ENCODE peak calls at places on chromosomes 6 and 20, in ten cellular contexts. One of them, this sample, is unnamed.
A peak's percentile ranks its signal among the peaks of the same experiment; 100 is the strongest.

GRCh38 chr6:102438181-102438580 is 1044.7 kb downstream of the GRIK2 start:
- DNase-seq in breast epithelium: no peak
- DNase-seq in mammary epithelial cell: no peak
- DNase-seq in right lobe of liver: no peak
- DNase-seq in pancreas: no peak
- DNase-seq in mucosa of descending colon: no peak
- DNase-seq in psoas muscle: no peak
- DNase-seq in gastrocnemius medialis: no peak
- DNase-seq in right atrium auricular region: no peak
- DNase-seq in left ventricle myocardium inferior: no peak
- DNase-seq in this sample: no peak

GRCh38 chr20:15396026-15396425 is 1058.6 kb upstream of the FLRT3 start:
- DNase-seq in breast epithelium: no peak
- DNase-seq in mammary epithelial cell: peak; percentile 54
- DNase-seq in right lobe of liver: no peak
- DNase-seq in pancreas: no peak
- DNase-seq in mucosa of descending colon: no peak
- DNase-seq in psoas muscle: no peak
- DNase-seq in gastrocnemius medialis: no peak
- DNase-seq in right atrium auricular region: no peak
- DNase-seq in left ventricle myocardium inferior: no peak
- DNase-seq in this sample: no peak

GRCh38 chr6:89050155-89050554 is 30.4 kb upstream of the PNRC1 start:
- DNase-seq in breast epithelium: peak; percentile 52
- DNase-seq in mammary epithelial cell: peak; percentile 17
- DNase-seq in right lobe of liver: peak; percentile 39
- DNase-seq in pancreas: no peak
- DNase-seq in mucosa of descending colon: no peak
- DNase-seq in psoas muscle: peak; percentile 77
- DNase-seq in gastrocnemius medialis: peak; percentile 43
- DNase-seq in right atrium auricular region: peak; percentile 85
- DNase-seq in left ventricle myocardium inferior: peak; percentile 40
- DNase-seq in this sample: no peak

GRCh38 chr6:3321875-3322274 is 63.1 kb downstream of the PSMG4 start:
- DNase-seq in breast epithelium: no peak
- DNase-seq in mammary epithelial cell: no peak
- DNase-seq in right lobe of liver: no peak
- DNase-seq in pancreas: no peak
- DNase-seq in mucosa of descending colon: no peak
- DNase-seq in psoas muscle: no peak
- DNase-seq in gastrocnemius medialis: no peak
- DNase-seq in right atrium auricular region: no peak
- DNase-seq in left ventricle myocardium inferior: no peak
- DNase-seq in this sample: no peak

GRCh38 chr6:169520104-169520503 is 181.7 kb downstream of the WDR27 start:
- DNase-seq in breast epithelium: no peak
- DNase-seq in mammary epithelial cell: no peak
- DNase-seq in right lobe of liver: no peak
- DNase-seq in pancreas: no peak
- DNase-seq in mucosa of descending colon: no peak
- DNase-seq in psoas muscle: no peak
- DNase-seq in gastrocnemius medialis: no peak
- DNase-seq in right atrium auricular region: no peak
- DNase-seq in left ventricle myocardium inferior: no peak
- DNase-seq in this sample: no peak

GRCh38 chr20:9220874-9221547 is 152.1 kb downstream of the PLCB4 start:
- DNase-seq in breast epithelium: no peak
- DNase-seq in mammary epithelial cell: no peak
- DNase-seq in right lobe of liver: no peak
- DNase-seq in pancreas: no peak
- DNase-seq in mucosa of descending colon: no peak
- DNase-seq in psoas muscle: no peak
- DNase-seq in gastrocnemius medialis: no peak
- DNase-seq in right atrium auricular region: no peak
- DNase-seq in left ventricle myocardium inferior: no peak
- DNase-seq in this sample: peak; percentile 56

GRCh38 chr6:127385668-127386385 is 42.4 kb upstream of the ECHDC1 start:
- DNase-seq in breast epithelium: no peak
- DNase-seq in mammary epithelial cell: no peak
- DNase-seq in right lobe of liver: no peak
- DNase-seq in pancreas: no peak
- DNase-seq in mucosa of descending colon: no peak
- DNase-seq in psoas muscle: no peak
- DNase-seq in gastrocnemius medialis: no peak
- DNase-seq in right atrium auricular region: no peak
- DNase-seq in left ventricle myocardium inferior: no peak
- DNase-seq in this sample: no peak

GRCh38 chr20:57618766-57619052 is 1.5 kb downstream of the ZBP1 start:
- DNase-seq in breast epithelium: no peak
- DNase-seq in mammary epithelial cell: no peak
- DNase-seq in right lobe of liver: no peak
- DNase-seq in pancreas: no peak
- DNase-seq in mucosa of descending colon: no peak
- DNase-seq in psoas muscle: no peak
- DNase-seq in gastrocnemius medialis: no peak
- DNase-seq in right atrium auricular region: no peak
- DNase-seq in left ventricle myocardium inferior: no peak
- DNase-seq in this sample: no peak

GRCh38 chr6:170018422-170019258 is 267.2 kb downstream of the ERMARD start:
- DNase-seq in breast epithelium: no peak
- DNase-seq in mammary epithelial cell: no peak
- DNase-seq in right lobe of liver: no peak
- DNase-seq in pancreas: no peak
- DNase-seq in mucosa of descending colon: no peak
- DNase-seq in psoas muscle: no peak
- DNase-seq in gastrocnemius medialis: no peak
- DNase-seq in right atrium auricular region: no peak
- DNase-seq in left ventricle myocardium inferior: no peak
- DNase-seq in this sample: no peak

GRCh38 chr20:5039255-5039657 is 37.9 kb upstream of the SLC23A2 start:
- DNase-seq in breast epithelium: no peak
- DNase-seq in mammary epithelial cell: no peak
- DNase-seq in right lobe of liver: no peak
- DNase-seq in pancreas: no peak
- DNase-seq in mucosa of descending colon: peak; percentile 55
- DNase-seq in psoas muscle: no peak
- DNase-seq in gastrocnemius medialis: no peak
- DNase-seq in right atrium auricular region: no peak
- DNase-seq in left ventricle myocardium inferior: no peak
- DNase-seq in this sample: no peak

GRCh38 chr6:33199687-33200233 is 705 bp downstream of the RXRB start:
- DNase-seq in breast epithelium: no peak
- DNase-seq in mammary epithelial cell: peak; percentile 59
- DNase-seq in right lobe of liver: peak; percentile 89
- DNase-seq in pancreas: no peak
- DNase-seq in mucosa of descending colon: no peak
- DNase-seq in psoas muscle: peak; percentile 89
- DNase-seq in gastrocnemius medialis: peak; percentile 78
- DNase-seq in right atrium auricular region: peak; percentile 68
- DNase-seq in left ventricle myocardium inferior: peak; percentile 77
- DNase-seq in this sample: no peak

GRCh38 chr6:33198853-33199436 is 1.5 kb downstream of the RXRB start:
- DNase-seq in breast epithelium: no peak
- DNase-seq in mammary epithelial cell: no peak
- DNase-seq in right lobe of liver: no peak
- DNase-seq in pancreas: no peak
- DNase-seq in mucosa of descending colon: no peak
- DNase-seq in psoas muscle: peak; percentile 35
- DNase-seq in gastrocnemius medialis: no peak
- DNase-seq in right atrium auricular region: no peak
- DNase-seq in left ventricle myocardium inferior: no peak
- DNase-seq in this sample: no peak

GRCh38 chr6:33195304-33196022 is 3.2 kb upstream of the COL11A2 start:
- DNase-seq in breast epithelium: no peak
- DNase-seq in mammary epithelial cell: no peak
- DNase-seq in right lobe of liver: peak; percentile 55
- DNase-seq in pancreas: no peak
- DNase-seq in mucosa of descending colon: peak; percentile 42
- DNase-seq in psoas muscle: peak; percentile 42
- DNase-seq in gastrocnemius medialis: no peak
- DNase-seq in right atrium auricular region: no peak
- DNase-seq in left ventricle myocardium inferior: no peak
- DNase-seq in this sample: no peak

GRCh38 chr6:33198159-33198852 is 2.2 kb downstream of the RXRB start:
- DNase-seq in breast epithelium: no peak
- DNase-seq in mammary epithelial cell: no peak
- DNase-seq in right lobe of liver: no peak
- DNase-seq in pancreas: no peak
- DNase-seq in mucosa of descending colon: peak; percentile 50
- DNase-seq in psoas muscle: peak; percentile 46
- DNase-seq in gastrocnemius medialis: no peak
- DNase-seq in right atrium auricular region: no peak
- DNase-seq in left ventricle myocardium inferior: no peak
- DNase-seq in this sample: no peak

GRCh38 chr6:33197431-33198048 is 2.9 kb downstream of the RXRB start:
- DNase-seq in breast epithelium: no peak
- DNase-seq in mammary epithelial cell: peak; percentile 51
- DNase-seq in right lobe of liver: no peak
- DNase-seq in pancreas: peak; percentile 87
- DNase-seq in mucosa of descending colon: peak; percentile 63
- DNase-seq in psoas muscle: peak; percentile 63
- DNase-seq in gastrocnemius medialis: no peak
- DNase-seq in right atrium auricular region: no peak
- DNase-seq in left ventricle myocardium inferior: no peak
- DNase-seq in this sample: no peak
- TF ChIP-seq CTCF in breast epithelium: no peak
- TF ChIP-seq CTCF in mammary epithelial cell: peak; percentile 69
- TF ChIP-seq CTCF in right lobe of liver: peak; percentile 62
- TF ChIP-seq CTCF in pancreas: peak; percentile 70
- TF ChIP-seq CTCF in mucosa of descending colon: peak; percentile 35
- TF ChIP-seq CTCF in psoas muscle: peak; percentile 64
- TF ChIP-seq CTCF in gastrocnemius medialis: peak; percentile 55
- TF ChIP-seq CTCF in right atrium auricular region: peak; percentile 70
- TF ChIP-seq CTCF in left ventricle myocardium inferior: peak; percentile 78
- TF ChIP-seq CTCF in this sample: peak; percentile 71

GRCh38 chr6:35905141-35905785 is 15.6 kb downstream of the SRPK1 start:
- DNase-seq in breast epithelium: no peak
- DNase-seq in mammary epithelial cell: no peak
- DNase-seq in right lobe of liver: no peak
- DNase-seq in pancreas: no peak
- DNase-seq in mucosa of descending colon: no peak
- DNase-seq in psoas muscle: no peak
- DNase-seq in gastrocnemius medialis: no peak
- DNase-seq in right atrium auricular region: no peak
- DNase-seq in left ventricle myocardium inferior: no peak
- DNase-seq in this sample: no peak
- H3K36me3 ChIP-seq in breast epithelium: no peaks in the 10 kb centered on the region
- H3K36me3 ChIP-seq in mammary epithelial cell: peaks cover 5% of the 10 kb centered on the region
- H3K36me3 ChIP-seq in right lobe of liver: no peaks in the 10 kb centered on the region
- H3K36me3 ChIP-seq in pancreas: peaks cover 3% of the 10 kb centered on the region
- H3K36me3 ChIP-seq in mucosa of descending colon: no peaks in the 10 kb centered on the region
- H3K36me3 ChIP-seq in psoas muscle: peaks cover under 1% of the 10 kb centered on the region
- H3K36me3 ChIP-seq in gastrocnemius medialis: peaks cover 9% of the 10 kb centered on the region
- H3K36me3 ChIP-seq in right atrium auricular region: no peaks in the 10 kb centered on the region
- H3K36me3 ChIP-seq in left ventricle myocardium inferior: peaks cover 19% of the 10 kb centered on the region
- H3K36me3 ChIP-seq in this sample: no peaks in the 10 kb centered on the region

GRCh38 chr20:24917797-24918578 is 31.1 kb upstream of the CST7 start:
- DNase-seq in breast epithelium: no peak
- DNase-seq in mammary epithelial cell: peak; percentile 33
- DNase-seq in right lobe of liver: peak; percentile 60
- DNase-seq in pancreas: peak; percentile 86
- DNase-seq in mucosa of descending colon: no peak
- DNase-seq in psoas muscle: peak; percentile 78
- DNase-seq in gastrocnemius medialis: no peak
- DNase-seq in right atrium auricular region: no peak
- DNase-seq in left ventricle myocardium inferior: peak; percentile 56
- DNase-seq in this sample: no peak

GRCh38 chr20:24917056-24917455 is 32.0 kb upstream of the CST7 start:
- DNase-seq in breast epithelium: no peak
- DNase-seq in mammary epithelial cell: no peak
- DNase-seq in right lobe of liver: no peak
- DNase-seq in pancreas: peak; percentile 50
- DNase-seq in mucosa of descending colon: no peak
- DNase-seq in psoas muscle: no peak
- DNase-seq in gastrocnemius medialis: no peak
- DNase-seq in right atrium auricular region: no peak
- DNase-seq in left ventricle myocardium inferior: no peak
- DNase-seq in this sample: no peak

GRCh38 chr20:24915892-24916291 is 33.2 kb upstream of the CST7 start:
- DNase-seq in breast epithelium: no peak
- DNase-seq in mammary epithelial cell: no peak
- DNase-seq in right lobe of liver: no peak
- DNase-seq in pancreas: peak; percentile 52
- DNase-seq in mucosa of descending colon: no peak
- DNase-seq in psoas muscle: no peak
- DNase-seq in gastrocnemius medialis: no peak
- DNase-seq in right atrium auricular region: no peak
- DNase-seq in left ventricle myocardium inferior: no peak
- DNase-seq in this sample: no peak

GRCh38 chr20:24916412-24916811 is 32.7 kb upstream of the CST7 start:
- DNase-seq in breast epithelium: no peak
- DNase-seq in mammary epithelial cell: no peak
- DNase-seq in right lobe of liver: no peak
- DNase-seq in pancreas: no peak
- DNase-seq in mucosa of descending colon: no peak
- DNase-seq in psoas muscle: no peak
- DNase-seq in gastrocnemius medialis: no peak
- DNase-seq in right atrium auricular region: no peak
- DNase-seq in left ventricle myocardium inferior: no peak
- DNase-seq in this sample: no peak

GRCh38 chr20:24918579-24919566 is 30.2 kb upstream of the CST7 start:
- DNase-seq in breast epithelium: no peak
- DNase-seq in mammary epithelial cell: no peak
- DNase-seq in right lobe of liver: no peak
- DNase-seq in pancreas: peak; percentile 68
- DNase-seq in mucosa of descending colon: no peak
- DNase-seq in psoas muscle: no peak
- DNase-seq in gastrocnemius medialis: no peak
- DNase-seq in right atrium auricular region: no peak
- DNase-seq in left ventricle myocardium inferior: no peak
- DNase-seq in this sample: no peak
- H3K4me3 ChIP-seq in breast epithelium: no peak overlapping the region
- H3K4me3 ChIP-seq in mammary epithelial cell: no peak overlapping the region
- H3K4me3 ChIP-seq in right lobe of liver: no peak overlapping the region
- H3K4me3 ChIP-seq in pancreas: no peak overlapping the region
- H3K4me3 ChIP-seq in mucosa of descending colon: no peak overlapping the region
- H3K4me3 ChIP-seq in psoas muscle: no peak overlapping the region
- H3K4me3 ChIP-seq in gastrocnemius medialis: no peak overlapping the region
- H3K4me3 ChIP-seq in right atrium auricular region: no peak overlapping the region
- H3K4me3 ChIP-seq in left ventricle myocardium inferior: no peak overlapping the region
- H3K4me3 ChIP-seq in this sample: no peak overlapping the region

DNA sequence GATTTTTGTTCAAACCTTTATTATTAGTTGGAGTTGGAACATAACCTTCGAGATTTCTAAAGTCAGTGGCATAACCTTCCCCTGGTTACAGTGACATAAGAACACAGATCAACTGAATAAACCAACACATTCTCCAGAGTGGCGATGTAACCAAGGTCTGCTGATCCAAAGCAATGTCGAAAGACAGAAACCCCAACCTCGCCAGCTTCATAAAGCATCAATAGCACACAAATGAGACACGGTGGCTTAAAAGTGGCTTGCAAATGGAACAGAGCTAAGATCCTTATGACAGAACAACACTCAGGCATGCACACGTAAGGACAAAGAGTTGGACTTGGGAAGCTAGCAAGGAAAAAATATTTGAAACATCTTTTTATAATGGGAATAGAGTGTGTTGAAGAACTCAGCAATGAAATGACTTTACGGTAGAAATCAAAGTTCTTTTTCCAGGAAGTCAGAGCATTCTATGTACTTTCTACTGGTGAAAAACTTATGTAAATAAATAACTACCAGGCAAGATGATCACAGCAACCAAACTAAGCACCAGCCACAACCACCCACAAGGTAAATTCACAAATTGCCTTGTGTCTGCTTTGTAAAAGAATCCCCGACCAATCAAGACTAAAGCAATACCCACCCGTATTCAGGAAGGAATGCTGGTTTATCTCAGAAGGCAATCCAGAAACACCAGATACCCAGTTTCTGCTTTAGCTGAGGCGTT is 61.0 kb upstream of the NHSL1 start:
- DNase-seq in breast epithelium: no peak
- DNase-seq in mammary epithelial cell: no peak
- DNase-seq in right lobe of liver: no peak
- DNase-seq in pancreas: no peak
- DNase-seq in mucosa of descending colon: no peak
- DNase-seq in psoas muscle: no peak
- DNase-seq in gastrocnemius medialis: no peak
- DNase-seq in right atrium auricular region: no peak
- DNase-seq in left ventricle myocardium inferior: no peak
- DNase-seq in this sample: no peak
- TF ChIP-seq CTCF in breast epithelium: no peak
- TF ChIP-seq CTCF in mammary epithelial cell: no peak
- TF ChIP-seq CTCF in right lobe of liver: no peak
- TF ChIP-seq CTCF in pancreas: no peak
- TF ChIP-seq CTCF in mucosa of descending colon: no peak
- TF ChIP-seq CTCF in psoas muscle: no peak
- TF ChIP-seq CTCF in gastrocnemius medialis: no peak
- TF ChIP-seq CTCF in right atrium auricular region: no peak
- TF ChIP-seq CTCF in left ventricle myocardium inferior: no peak
- TF ChIP-seq CTCF in this sample: no peak